ENCODE peak calls at places on chromosomes 4 and X, in eight cellular contexts. P, X, R, W, D, Z, H and C are unnamed samples.

GRCh38 chr4:184462724-184463123 is 11.6 kb downstream of the IRF2 start:
- DNase-seq in Z (no peak), H (no peak), D (peak), W (no peak), P (no peak), R (no peak), X (no peak), C (no peak)

GRCh38 chrX:119512145-119512800 is 44.0 kb downstream of the SLC25A5 start:
- DNase-seq in P (peak), D (peak), Z (peak), H (peak), W (peak), X (peak), R (peak), C (peak)

GRCh38 chrX:111100191-111100590 is 4.2 kb downstream of the PAK3 start:
- DNase-seq in X (peak), Z (peak), W (peak), P (peak), D (peak), R (peak), H (peak), C (no peak)

GRCh38 chr4:10093801-10094552 is 22.6 kb downstream of the WDR1 start:
- DNase-seq in R (peak), P (no peak), D (peak), H (peak), X (peak), Z (no peak), W (peak), C (peak)

GRCh38 chrX:19543951-19544359 is 28.6 kb upstream of the MAP3K15 start:
- DNase-seq in W (no peak), R (no peak), H (no peak), X (no peak), P (no peak), Z (no peak), D (no peak), C (no peak)

GRCh38 chrX:80578518-80579105 is 158.4 kb downstream of the TENT5D start:
- DNase-seq in R (peak), Z (no peak), H (peak), P (no peak), X (peak), D (peak), W (peak), C (no peak)

GRCh38 chr4:85152490-85152889 is 186.0 kb upstream of the WDFY3 start:
- DNase-seq in P (no peak), R (no peak), Z (no peak), X (no peak), W (no peak), D (no peak), H (no peak), C (no peak)

GRCh38 chr4:184616633-184617471 is 32.4 kb downstream of the CASP3 start:
- DNase-seq in Z (no peak), P (no peak), H (no peak), X (no peak), W (no peak), R (no peak), D (no peak), C (no peak)

GRCh38 chrX:18983711-18984380 is at the start of gene PHKA2:
- DNase-seq in R (peak), D (peak), X (no peak), P (peak), H (peak), Z (no peak), W (peak), C (peak)

GRCh38 chrX:69493193-69493592 is 10.9 kb upstream of the NALF2 start:
- DNase-seq in X (no peak), D (peak), P (peak), R (peak), Z (peak), W (peak), H (no peak), C (no peak)

GRCh38 chrX:45622538-45622937 is 421.9 kb upstream of the DIPK2B start:
- DNase-seq in X (peak), Z (no peak), D (no peak), H (peak), R (no peak), W (peak), P (no peak), C (peak)

GRCh38 chrX:15242899-15243555 is 26.9 kb downstream of the ASB9 start:
- DNase-seq in D (peak), W (peak), P (peak), Z (peak), X (peak), R (peak), H (peak), C (peak)

GRCh38 chr4:70892086-70892769 is 9.9 kb upstream of the MOB1B start:
- DNase-seq in R (no peak), P (no peak), W (no peak), X (no peak), Z (no peak), D (no peak), H (no peak), C (no peak)

GRCh38 chr4:6359536-6360308 is 90.1 kb downstream of the WFS1 start:
- DNase-seq in X (no peak), Z (no peak), W (no peak), R (no peak), D (no peak), H (no peak), P (no peak), C (no peak)

GRCh38 chrX:103275947-103276567 is 493 bp downstream of the TCEAL5 start:
- DNase-seq in R (peak), Z (no peak), W (no peak), X (no peak), H (no peak), D (no peak), P (no peak), C (no peak)

GRCh38 chr4:140996757-140997156 is 136.5 kb downstream of the RNF150 start:
- DNase-seq in H (peak), Z (no peak), X (peak), P (no peak), D (no peak), R (no peak), W (peak), C (peak)

GRCh38 chr4:81314196-81314896 is 99.3 kb upstream of the PRKG2 start:
- DNase-seq in Z (no peak), P (no peak), R (no peak), D (peak), H (peak), X (no peak), W (peak), C (no peak)

GRCh38 chr4:128521634-128522253 is 234.1 kb upstream of the PGRMC2 start:
- DNase-seq in P (peak), X (peak), Z (no peak), R (no peak), D (no peak), W (peak), H (peak), C (peak)

GRCh38 chr4:5893013-5893580 is at the start of gene CRMP1:
- DNase-seq in H (no peak), D (peak), X (peak), R (peak), Z (peak), W (peak), P (no peak), C (no peak)

GRCh38 chrX:136425996-136426395 is 61.8 kb upstream of the BRS3 start:
- DNase-seq in Z (no peak), D (no peak), R (no peak), W (no peak), P (no peak), X (no peak), H (no peak), C (no peak)

GRCh38 chr4:121256346-121256745 is 92.2 kb upstream of the TNIP3 start:
- DNase-seq in X (peak), Z (no peak), P (no peak), R (no peak), D (peak), W (peak), H (peak), C (peak)

GRCh38 chr4:11471613-11472012 is 42.9 kb upstream of the HS3ST1 start:
- DNase-seq in P (no peak), X (no peak), Z (no peak), W (no peak), H (no peak), R (no peak), D (no peak), C (no peak)

GRCh38 chr4:29259556-29259955 is 1460.6 kb upstream of the PCDH7 start:
- DNase-seq in X (no peak), P (no peak), D (no peak), R (no peak), Z (no peak), W (no peak), H (no peak), C (no peak)

GRCh38 chrX:137031517-137032377 is 2.0 kb downstream of the GPR101 start:
- DNase-seq in X (peak), R (peak), H (peak), Z (no peak), D (peak), W (peak), P (no peak), C (peak)

GRCh38 chrX:19190902-19191301 is 68.6 kb upstream of the ADGRG2 start:
- DNase-seq in Z (no peak), R (no peak), D (no peak), H (no peak), P (no peak), W (no peak), X (no peak), C (no peak)

GRCh38 chr4:1509366-1509765 is 103.1 kb upstream of the NKX1-1 start:
- DNase-seq in P (no peak), X (no peak), D (no peak), W (no peak), H (no peak), R (no peak), Z (no peak), C (no peak)

GRCh38 chrX:134712272-134712671 is 54.0 kb upstream of the PLAC1 start:
- DNase-seq in Z (no peak), D (no peak), W (no peak), P (no peak), X (no peak), R (no peak), H (no peak), C (no peak)

GRCh38 chr4:12409507-12410190 is 981.0 kb upstream of the HS3ST1 start:
- DNase-seq in D (peak), X (peak), R (no peak), P (no peak), W (no peak), Z (no peak), H (peak), C (no peak)

GRCh38 chr4:85084371-85085170 is 118.1 kb upstream of the WDFY3 start:
- DNase-seq in H (peak), R (peak), Z (peak), X (peak), P (peak), D (peak), W (peak), C (peak)

GRCh38 chrX:154370300-154370881 is 4.0 kb downstream of the FLNA start:
- DNase-seq in Z (no peak), D (peak), P (no peak), X (no peak), W (peak), R (peak), H (no peak), C (no peak)

GRCh38 chrX:14616876-14617275 is 87.5 kb downstream of the GLRA2 start:
- DNase-seq in H (peak), X (peak), Z (no peak), D (no peak), W (peak), R (no peak), P (no peak), C (peak)

GRCh38 chr4:143375326-143376073 is 38.8 kb downstream of the GAB1 start:
- DNase-seq in R (peak), D (no peak), X (peak), H (peak), W (peak), Z (no peak), P (no peak), C (no peak)

GRCh38 chrX:25007059-25008053 is 8.4 kb downstream of the ARX start:
- DNase-seq in R (no peak), X (no peak), P (no peak), W (no peak), Z (no peak), D (no peak), H (no peak), C (no peak)

GRCh38 chr4:78397292-78397630 is 154.3 kb upstream of the ANXA3 start:
- DNase-seq in Z (no peak), P (no peak), H (no peak), X (no peak), D (no peak), W (no peak), R (no peak), C (no peak)

GRCh38 chr4:66564901-66565648 is 894.8 kb upstream of the EPHA5 start:
- DNase-seq in D (peak), X (peak), P (no peak), Z (no peak), R (no peak), H (peak), W (peak), C (peak)

GRCh38 chrX:154307207-154307606 is 11.6 kb downstream of the TKTL1 start:
- DNase-seq in D (no peak), R (peak), W (peak), X (no peak), P (no peak), Z (no peak), H (no peak), C (no peak)

GRCh38 chrX:21295246-21295820 is 78.9 kb upstream of the CNKSR2 start:
- DNase-seq in R (no peak), W (no peak), X (no peak), D (no peak), Z (no peak), P (no peak), H (no peak), C (no peak)

GRCh38 chrX:39445336-39445735 is 644.1 kb downstream of the MID1IP1 start:
- DNase-seq in X (no peak), Z (no peak), W (no peak), H (no peak), D (no peak), R (no peak), P (no peak), C (no peak)

GRCh38 chr4:150769845-150770244 is 187.9 kb downstream of the MAB21L2 start:
- DNase-seq in R (no peak), P (no peak), Z (no peak), D (no peak), H (no peak), W (no peak), X (peak), C (peak)

DNA sequence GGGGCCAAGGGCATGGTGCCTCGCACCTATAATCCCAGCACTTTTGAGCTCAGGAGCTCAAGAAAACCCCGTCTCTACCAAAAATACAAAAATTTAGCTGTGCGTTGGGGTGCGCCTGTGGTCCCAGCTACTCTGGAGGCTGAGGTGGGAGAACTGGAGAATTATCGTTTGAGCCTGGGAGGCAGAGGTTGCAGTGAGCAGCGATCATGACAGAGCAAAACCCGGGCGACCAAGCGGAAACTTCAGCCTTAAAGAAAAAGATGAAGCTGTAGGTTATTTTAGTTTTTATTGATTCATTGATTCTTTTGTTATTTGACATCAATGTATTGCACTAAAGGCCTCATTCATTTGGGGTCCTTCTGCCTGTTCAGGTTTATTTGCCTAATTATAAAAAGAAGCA is 5.4 kb downstream of the TMPRSS11F start:
- DNase-seq in W (no peak), Z (no peak), P (no peak), D (no peak), X (no peak), R (no peak), H (no peak), C (no peak)
- H3K4me2 ChIP-seq in W (no peak), Z (no peak), P (no peak), D (no peak), X (no peak), R (no peak), H (no peak), C (no peak)

DNA sequence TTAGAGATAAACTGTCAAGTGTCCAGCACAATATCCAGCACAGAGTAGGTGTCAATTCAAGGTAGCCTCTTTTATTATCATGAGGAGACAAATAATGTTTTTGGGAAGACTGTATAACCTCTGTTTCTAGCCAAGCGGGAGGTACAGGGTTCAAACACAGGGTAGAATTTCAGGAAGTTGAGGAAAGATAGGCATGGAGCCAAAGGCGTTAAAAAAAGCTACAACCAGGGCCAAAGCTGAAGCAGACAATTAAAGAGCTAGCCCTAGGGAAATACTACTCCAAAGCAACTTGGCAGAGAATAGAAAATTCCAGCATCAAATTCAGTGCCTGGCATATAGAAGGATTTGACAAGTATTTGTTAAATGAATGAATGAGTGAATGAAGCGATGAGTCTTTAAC is 40.0 kb upstream of the CASK start:
- DNase-seq in R (no peak), P (no peak), Z (no peak), X (no peak), W (no peak), H (no peak), D (no peak), C (no peak)
- H3K4me2 ChIP-seq in R (no peak), P (no peak), Z (no peak), X (no peak), W (no peak), H (no peak), D (no peak), C (no peak)

DNA sequence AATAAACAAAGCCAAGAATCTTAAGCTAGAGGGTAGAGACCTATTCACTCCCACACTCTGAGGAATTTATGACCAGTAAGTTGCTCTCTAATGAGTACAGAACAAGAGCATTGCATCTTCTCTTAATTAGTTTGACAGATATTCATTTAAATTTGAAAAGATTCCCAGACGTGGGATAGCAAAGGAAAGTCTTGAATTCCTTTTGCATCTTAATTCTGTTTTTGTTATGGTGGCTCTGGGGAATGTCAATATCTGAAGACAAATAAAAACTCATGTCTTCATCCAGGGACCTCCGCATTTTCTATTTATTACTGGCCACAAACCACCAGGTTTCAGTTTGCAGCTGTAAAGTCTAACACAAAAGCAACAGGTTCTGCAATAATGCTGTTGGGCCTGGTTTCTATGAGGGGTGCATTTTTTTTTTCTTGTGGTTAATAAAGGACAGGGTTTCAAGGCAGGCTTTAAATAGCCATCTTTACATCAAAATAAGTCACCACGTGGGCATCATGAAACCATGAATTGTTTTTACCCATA is 172.3 kb downstream of the SHROOM3 start:
- DNase-seq in W (peak), X (peak), Z (peak), D (no peak), H (peak), P (no peak), R (no peak), C (peak)
- H3K4me2 ChIP-seq in W (peak), X (no peak), Z (no peak), D (no peak), H (no peak), P (no peak), R (peak), C (peak)

DNA sequence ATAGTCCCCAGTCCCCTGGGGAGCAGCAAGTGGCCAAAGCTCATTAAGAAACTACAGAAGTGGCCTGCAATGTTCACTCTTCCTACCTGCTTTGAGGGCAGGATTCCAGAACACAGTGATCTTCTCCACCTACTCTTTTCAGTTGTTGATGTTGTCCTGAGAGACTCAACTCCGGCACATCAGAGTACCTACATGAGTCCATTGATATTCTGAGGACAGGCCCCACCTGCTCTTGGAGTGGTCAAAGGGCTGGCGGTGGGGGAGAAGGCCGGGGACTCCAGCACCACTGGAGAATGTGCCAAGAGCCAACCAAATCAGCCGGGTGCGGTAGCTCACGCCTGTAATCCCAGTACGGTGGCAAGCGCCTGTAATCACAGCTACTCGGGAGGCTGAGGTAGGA is 29.8 kb upstream of the DDX3X start:
- DNase-seq in W (no peak), Z (no peak), H (no peak), R (no peak), X (no peak), P (no peak), D (no peak), C (no peak)
- H3K4me2 ChIP-seq in W (no peak), Z (no peak), H (no peak), R (no peak), X (no peak), P (no peak), D (no peak), C (no peak)

DNA sequence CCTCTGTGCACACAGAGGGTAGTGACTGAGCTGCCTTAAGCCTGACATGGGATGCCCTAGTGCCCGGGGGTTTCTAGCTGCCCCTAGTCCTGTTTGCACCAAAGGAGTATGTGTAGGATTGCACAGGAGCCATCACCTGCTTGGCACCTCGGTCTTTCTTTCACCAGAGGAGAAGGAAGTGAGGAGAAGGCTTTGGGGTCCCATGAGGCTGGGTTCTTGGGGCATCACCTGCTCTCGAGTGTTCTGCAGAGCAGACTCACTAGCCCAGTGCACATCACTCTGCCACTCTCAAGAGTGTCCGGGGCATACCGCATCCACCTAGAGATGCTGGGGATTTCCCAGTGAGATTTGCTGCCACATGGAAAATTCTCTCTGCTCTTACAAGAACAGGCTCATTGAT is 40.5 kb upstream of the GPR78 start:
- DNase-seq in H (no peak), X (no peak), R (no peak), D (no peak), Z (no peak), W (no peak), P (no peak), C (no peak)
- H3K4me2 ChIP-seq in H (no peak), X (no peak), R (no peak), D (no peak), Z (no peak), W (no peak), P (no peak), C (no peak)

DNA sequence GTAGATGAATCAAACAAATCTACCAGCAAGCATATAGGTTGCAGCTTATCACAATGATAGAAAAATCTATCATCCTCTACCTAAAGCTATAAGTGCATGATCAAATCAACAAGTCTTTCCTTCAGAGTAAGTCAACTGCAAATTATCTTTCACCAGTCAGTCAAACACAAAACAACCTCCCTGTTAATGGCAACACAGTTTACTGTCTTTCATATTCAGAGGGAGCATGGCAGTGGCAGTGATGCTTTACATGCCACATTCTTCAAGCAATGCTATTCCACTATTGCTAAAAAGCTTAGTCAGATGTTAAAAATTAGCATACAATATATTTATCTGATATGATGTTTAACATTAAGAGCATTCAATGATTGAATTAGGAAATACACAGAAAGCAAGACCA is 245.1 kb upstream of the KLHL4 start:
- DNase-seq in W (no peak), D (no peak), R (no peak), Z (no peak), X (no peak), H (no peak), P (no peak), C (no peak)
- H3K4me2 ChIP-seq in W (no peak), D (no peak), R (no peak), Z (no peak), X (no peak), H (no peak), P (no peak), C (no peak)